ENCODE peak calls at places on chromosomes 4 and X, in four cellular contexts. U, I, C and K are unnamed samples.

GRCh38 chrX:152154050-152154449 is 15.7 kb upstream of the MAGEA10 start:
- DNase-seq in I (no peak), C (no peak), U (no peak), K (no peak)

GRCh38 chrX:56784666-56785065 is 55.6 kb downstream of the NBDY start:
- DNase-seq in C (no peak), I (no peak), U (no peak), K (no peak)

GRCh38 chr4:99856166-99856565 is 38.1 kb downstream of the LAMTOR3 start:
- DNase-seq in C (no peak), U (no peak), I (no peak), K (no peak)

GRCh38 chrX:40148439-40149285 is 50.9 kb upstream of the BCOR start:
- DNase-seq in U (no peak), I (no peak), C (no peak), K (no peak)

GRCh38 chr4:73308286-73308685 is 49.7 kb upstream of the ANKRD17 start:
- DNase-seq in U (no peak), I (no peak), C (no peak), K (no peak)

GRCh38 chr4:153038493-153039311 is 102.6 kb downstream of the FHDC1 start:
- DNase-seq in I (no peak), U (no peak), C (no peak), K (no peak)

GRCh38 chr4:70544279-70544870 is 26.0 kb downstream of the AMTN start:
- DNase-seq in I (no peak), U (no peak), C (peak; percentile 46), K (no peak)

GRCh38 chrX:4043951-4044350 is 330.5 kb upstream of the PRKX start:
- DNase-seq in I (no peak), C (no peak), U (no peak), K (no peak)

GRCh38 chr4:113845138-113845537 is 83.6 kb upstream of the CAMK2D start:
- DNase-seq in I (no peak), C (no peak), U (no peak), K (no peak)
- H3K4me3 ChIP-seq in I (no peak overlapping the region), C (no peak overlapping the region), U (no peak overlapping the region), K (no peak overlapping the region)

DNA sequence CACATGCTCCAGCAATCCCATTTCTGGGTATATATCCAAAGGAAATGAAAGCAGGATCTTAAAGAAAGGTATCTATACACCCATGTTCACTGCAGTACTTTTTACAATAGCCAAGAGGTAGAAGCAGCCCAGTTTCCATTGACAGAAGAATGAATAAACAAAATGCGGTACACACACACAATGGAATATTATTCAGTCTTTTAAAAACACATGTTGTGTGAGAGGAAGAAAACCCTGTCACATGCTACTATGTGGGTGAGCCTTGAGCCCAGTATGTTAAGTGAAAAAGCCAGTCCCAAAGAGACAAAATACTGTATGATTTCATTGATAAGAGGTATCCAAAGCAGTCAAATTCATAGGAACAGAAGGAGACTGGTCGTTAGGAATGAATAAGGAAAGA is 6.3 kb downstream of the ANXA3 start:
- DNase-seq in C (no peak), U (no peak), I (no peak), K (no peak)
- H3K4me1 ChIP-seq in C (peaks cover 1% of the 10 kb centered on the region), U (peaks cover 14% of the 10 kb centered on the region), I (no peaks in the 10 kb centered on the region), K (no peaks in the 10 kb centered on the region)

DNA sequence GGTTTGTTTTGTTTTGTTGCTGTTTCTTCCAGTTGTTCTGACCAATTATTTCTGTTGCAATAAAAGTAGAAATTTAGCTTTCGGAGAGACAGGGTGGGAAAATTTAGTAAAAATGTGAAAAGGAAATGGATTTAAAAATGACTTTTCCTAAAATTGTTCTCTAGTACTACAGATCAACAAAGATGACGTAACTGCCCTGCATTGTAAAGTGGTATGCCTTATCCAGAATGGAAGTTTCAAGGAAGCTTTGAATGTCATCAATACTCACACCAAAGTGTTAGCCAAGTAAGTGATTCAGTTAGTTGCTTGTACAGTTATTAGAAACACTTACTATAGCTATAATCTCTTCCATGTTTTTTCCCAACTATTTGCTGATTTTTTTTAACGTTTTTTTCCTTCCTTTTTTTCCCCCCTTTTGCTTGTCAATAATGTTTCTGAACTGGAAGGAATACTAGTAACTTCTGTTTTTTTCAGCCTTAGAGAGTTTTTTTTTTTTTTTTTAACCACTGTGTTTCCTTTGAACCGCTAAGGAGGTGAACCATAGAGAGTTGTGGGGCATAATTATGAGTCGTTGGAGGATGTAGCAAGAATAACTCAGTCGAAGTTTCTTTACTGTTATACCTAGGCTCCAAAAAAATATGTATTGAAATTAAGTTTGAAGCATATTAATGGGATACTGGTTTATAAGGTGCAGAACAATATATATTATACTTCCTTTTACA is 2.2 kb downstream of the SRP72 start:
- DNase-seq in U (no peak), I (no peak), C (no peak), K (no peak)
- H3K4me3 ChIP-seq in U (no peak overlapping the region), I (no peak overlapping the region), C (peak overlapping the region; percentile 94), K (no peak overlapping the region)

GRCh38 chrX:25156323-25156722 is 140.6 kb upstream of the ARX start:
- DNase-seq in C (no peak), U (no peak), I (no peak), K (no peak)

GRCh38 chrX:25154168-25154567 is 138.4 kb upstream of the ARX start:
- DNase-seq in C (no peak), I (no peak), U (no peak), K (no peak)

DNA sequence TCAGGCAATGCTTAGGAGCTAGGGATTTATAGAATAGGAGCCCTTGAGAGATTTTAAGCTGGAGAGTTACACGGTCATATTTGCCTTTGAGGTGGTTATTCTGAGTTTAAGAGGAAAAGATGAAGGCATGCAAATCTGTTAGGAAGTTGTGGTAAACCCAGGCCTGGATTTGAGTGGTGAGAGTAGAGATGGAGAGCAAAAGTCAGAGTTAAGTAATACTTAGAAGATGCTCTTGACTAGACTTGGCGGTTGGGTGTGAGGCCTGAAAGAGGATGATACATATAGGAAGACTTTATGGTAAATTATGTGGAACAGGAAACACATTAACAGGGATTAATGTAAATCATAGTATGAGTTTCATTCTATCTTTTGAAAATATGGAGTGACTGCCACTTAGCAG is 136.0 kb upstream of the ARX start:
- DNase-seq in C (no peak), U (no peak), I (no peak), K (no peak)
- H3K4me1 ChIP-seq in C (no peaks in the 10 kb centered on the region), U (no peaks in the 10 kb centered on the region), I (no peaks in the 10 kb centered on the region), K (no peaks in the 10 kb centered on the region)

DNA sequence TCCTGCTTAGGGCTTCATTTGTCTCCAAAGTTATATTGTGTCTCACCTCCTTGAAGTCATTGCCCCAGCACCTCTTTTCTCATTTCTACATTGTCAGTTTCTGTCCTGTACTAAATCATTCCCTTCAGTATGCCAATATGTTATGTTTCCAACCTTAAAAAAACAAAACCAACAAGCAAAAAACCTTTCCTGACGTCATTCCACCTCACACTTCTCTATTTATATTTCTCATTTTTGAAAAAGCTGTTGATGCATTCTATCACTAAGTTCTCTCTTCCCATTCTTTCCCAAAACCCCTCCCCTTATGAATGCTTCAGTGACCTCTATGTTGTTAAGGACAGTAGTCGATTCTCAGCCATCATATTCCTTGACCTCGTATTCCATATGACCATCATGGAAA is 98.7 kb upstream of the ARHGAP24 start:
- DNase-seq in I (no peak), U (no peak), C (no peak), K (no peak)
- H3K4me3 ChIP-seq in I (no peak overlapping the region), U (no peak overlapping the region), C (no peak overlapping the region), K (no peak overlapping the region)